ENCODE peak calls at places on chromosomes 3 and 15, in nine cellular contexts. One of them, this sample, is unnamed.

GRCh38 chr15:50860824-50861223 is 47.7 kb upstream of the AP4E1 start:
- DNase-seq in pancreas: no peak
- DNase-seq in AG04450: no peak
- DNase-seq in mammary epithelial cell: no peak
- DNase-seq in colonic mucosa: no peak
- DNase-seq in tibial artery: no peak
- DNase-seq in K562: no peak
- DNase-seq in neural progenitor cell: no peak
- DNase-seq in PC-3: no peak
- DNase-seq in this sample: no peak

GRCh38 chr3:25563601-25564000 is 101.1 kb downstream of the TOP2B start:
- DNase-seq in tibial artery: no peak
- DNase-seq in pancreas: no peak
- DNase-seq in PC-3: no peak
- DNase-seq in colonic mucosa: no peak
- DNase-seq in K562: no peak
- DNase-seq in mammary epithelial cell: no peak
- DNase-seq in AG04450: no peak
- DNase-seq in neural progenitor cell: no peak
- DNase-seq in this sample: no peak

GRCh38 chr3:4680227-4680691 is 187.1 kb downstream of the ITPR1 start:
- DNase-seq in AG04450: no peak
- DNase-seq in tibial artery: no peak
- DNase-seq in colonic mucosa: no peak
- DNase-seq in PC-3: no peak
- DNase-seq in neural progenitor cell: no peak
- DNase-seq in K562: no peak
- DNase-seq in mammary epithelial cell: no peak
- DNase-seq in pancreas: no peak
- DNase-seq in this sample: no peak

GRCh38 chr15:51126842-51127241 is 32.1 kb upstream of the TNFAIP8L3 start:
- DNase-seq in tibial artery: no peak
- DNase-seq in PC-3: no peak
- DNase-seq in K562: no peak
- DNase-seq in AG04450: no peak
- DNase-seq in pancreas: no peak
- DNase-seq in colonic mucosa: no peak
- DNase-seq in mammary epithelial cell: no peak
- DNase-seq in neural progenitor cell: no peak
- DNase-seq in this sample: no peak

GRCh38 chr3:51393564-51393963 is 2.5 kb downstream of the RBM15B start:
- DNase-seq in tibial artery: no peak
- DNase-seq in neural progenitor cell: no peak
- DNase-seq in AG04450: no peak
- DNase-seq in mammary epithelial cell: no peak
- DNase-seq in PC-3: no peak
- DNase-seq in K562: no peak
- DNase-seq in colonic mucosa: no peak
- DNase-seq in pancreas: no peak
- DNase-seq in this sample: no peak

GRCh38 chr15:98658831-98659699 is 10.7 kb downstream of the IGF1R start:
- DNase-seq in tibial artery: peak; percentile 55
- DNase-seq in neural progenitor cell: peak; percentile 57
- DNase-seq in colonic mucosa: peak; percentile 54
- DNase-seq in PC-3: peak; percentile 74
- DNase-seq in mammary epithelial cell: peak; percentile 60
- DNase-seq in pancreas: peak; percentile 33
- DNase-seq in AG04450: no peak
- DNase-seq in K562: peak; percentile 56
- DNase-seq in this sample: peak; percentile 59

GRCh38 chr3:159814161-159814560 is 174.5 kb upstream of the IL12A start:
- DNase-seq in colonic mucosa: peak; percentile 73
- DNase-seq in tibial artery: no peak
- DNase-seq in neural progenitor cell: no peak
- DNase-seq in mammary epithelial cell: peak; percentile 89
- DNase-seq in K562: no peak
- DNase-seq in AG04450: no peak
- DNase-seq in PC-3: peak; percentile 96
- DNase-seq in pancreas: no peak
- DNase-seq in this sample: peak; percentile 59

GRCh38 chr3:182305881-182306665 is 487.2 kb upstream of the ATP11B start:
- DNase-seq in pancreas: no peak
- DNase-seq in colonic mucosa: no peak
- DNase-seq in AG04450: no peak
- DNase-seq in tibial artery: no peak
- DNase-seq in PC-3: no peak
- DNase-seq in neural progenitor cell: no peak
- DNase-seq in mammary epithelial cell: no peak
- DNase-seq in K562: no peak
- DNase-seq in this sample: no peak

GRCh38 chr3:100004931-100005330 is 109.4 kb downstream of the FILIP1L start:
- DNase-seq in mammary epithelial cell: no peak
- DNase-seq in AG04450: no peak
- DNase-seq in tibial artery: no peak
- DNase-seq in PC-3: no peak
- DNase-seq in colonic mucosa: no peak
- DNase-seq in pancreas: no peak
- DNase-seq in K562: no peak
- DNase-seq in neural progenitor cell: no peak
- DNase-seq in this sample: no peak

GRCh38 chr3:115624898-115625297 is 1.6 kb downstream of the GAP43 start:
- DNase-seq in neural progenitor cell: peak; percentile 22
- DNase-seq in colonic mucosa: no peak
- DNase-seq in K562: no peak
- DNase-seq in mammary epithelial cell: no peak
- DNase-seq in PC-3: no peak
- DNase-seq in tibial artery: no peak
- DNase-seq in AG04450: no peak
- DNase-seq in pancreas: no peak
- DNase-seq in this sample: no peak

GRCh38 chr3:133674290-133674912 is 12.7 kb upstream of the TOPBP1 start:
- DNase-seq in PC-3: no peak
- DNase-seq in colonic mucosa: no peak
- DNase-seq in pancreas: no peak
- DNase-seq in K562: no peak
- DNase-seq in tibial artery: no peak
- DNase-seq in neural progenitor cell: peak; percentile 56
- DNase-seq in mammary epithelial cell: no peak
- DNase-seq in AG04450: no peak
- DNase-seq in this sample: no peak

GRCh38 chr15:79394231-79394630 is 37.9 kb upstream of the MINAR1 start:
- DNase-seq in PC-3: no peak
- DNase-seq in neural progenitor cell: no peak
- DNase-seq in colonic mucosa: no peak
- DNase-seq in K562: no peak
- DNase-seq in AG04450: peak; percentile 8
- DNase-seq in pancreas: no peak
- DNase-seq in mammary epithelial cell: no peak
- DNase-seq in tibial artery: no peak
- DNase-seq in this sample: no peak

GRCh38 chr3:129195731-129196256 is 12.1 kb upstream of the CNBP start:
- DNase-seq in AG04450: peak; percentile 81
- DNase-seq in colonic mucosa: no peak
- DNase-seq in pancreas: no peak
- DNase-seq in tibial artery: peak; percentile 65
- DNase-seq in mammary epithelial cell: peak; percentile 89
- DNase-seq in neural progenitor cell: no peak
- DNase-seq in PC-3: peak; percentile 83
- DNase-seq in K562: peak; percentile 67
- DNase-seq in this sample: peak; percentile 76
- H3K27ac ChIP-seq in AG04450: peak overlapping the region; percentile 89
- H3K27ac ChIP-seq in colonic mucosa: peak overlapping the region; percentile 34
- H3K27ac ChIP-seq in pancreas: no peak overlapping the region
- H3K27ac ChIP-seq in tibial artery: peak overlapping the region; percentile 60
- H3K27ac ChIP-seq in mammary epithelial cell: peak overlapping the region; percentile 33
- H3K27ac ChIP-seq in neural progenitor cell: no peak overlapping the region
- H3K27ac ChIP-seq in PC-3: peak overlapping the region; percentile 85
- H3K27ac ChIP-seq in K562: peak overlapping the region; percentile 47
- H3K27ac ChIP-seq in this sample: peak overlapping the region; percentile 91

GRCh38 chr15:46344115-46344749 is 709.4 kb downstream of the SQOR start:
- DNase-seq in pancreas: peak; percentile 16
- DNase-seq in mammary epithelial cell: no peak
- DNase-seq in tibial artery: no peak
- DNase-seq in AG04450: no peak
- DNase-seq in PC-3: no peak
- DNase-seq in K562: no peak
- DNase-seq in neural progenitor cell: no peak
- DNase-seq in colonic mucosa: no peak
- DNase-seq in this sample: no peak
- H3K27ac ChIP-seq in pancreas: peak overlapping the region; percentile 64
- H3K27ac ChIP-seq in mammary epithelial cell: no peak overlapping the region
- H3K27ac ChIP-seq in tibial artery: no peak overlapping the region
- H3K27ac ChIP-seq in AG04450: no peak overlapping the region
- H3K27ac ChIP-seq in PC-3: no peak overlapping the region
- H3K27ac ChIP-seq in K562: no peak overlapping the region
- H3K27ac ChIP-seq in neural progenitor cell: no peak overlapping the region
- H3K27ac ChIP-seq in colonic mucosa: no peak overlapping the region
- H3K27ac ChIP-seq in this sample: no peak overlapping the region

GRCh38 chr3:184505479-184505878 is 56.1 kb upstream of the EPHB3 start:
- DNase-seq in PC-3: no peak
- DNase-seq in tibial artery: no peak
- DNase-seq in neural progenitor cell: no peak
- DNase-seq in colonic mucosa: no peak
- DNase-seq in K562: no peak
- DNase-seq in AG04450: no peak
- DNase-seq in pancreas: no peak
- DNase-seq in mammary epithelial cell: no peak
- DNase-seq in this sample: no peak

GRCh38 chr3:184505053-184505452 is 56.5 kb upstream of the EPHB3 start:
- DNase-seq in pancreas: no peak
- DNase-seq in mammary epithelial cell: no peak
- DNase-seq in tibial artery: no peak
- DNase-seq in neural progenitor cell: no peak
- DNase-seq in AG04450: no peak
- DNase-seq in K562: no peak
- DNase-seq in colonic mucosa: no peak
- DNase-seq in PC-3: no peak
- DNase-seq in this sample: no peak

GRCh38 chr3:184503647-184504046 is 57.9 kb upstream of the EPHB3 start:
- DNase-seq in tibial artery: no peak
- DNase-seq in pancreas: no peak
- DNase-seq in K562: no peak
- DNase-seq in neural progenitor cell: no peak
- DNase-seq in AG04450: no peak
- DNase-seq in mammary epithelial cell: no peak
- DNase-seq in PC-3: no peak
- DNase-seq in colonic mucosa: no peak
- DNase-seq in this sample: no peak

GRCh38 chr3:184508938-184509337 is 52.6 kb upstream of the EPHB3 start:
- DNase-seq in neural progenitor cell: no peak
- DNase-seq in colonic mucosa: no peak
- DNase-seq in mammary epithelial cell: no peak
- DNase-seq in PC-3: no peak
- DNase-seq in tibial artery: no peak
- DNase-seq in AG04450: no peak
- DNase-seq in K562: no peak
- DNase-seq in pancreas: peak; percentile 31
- DNase-seq in this sample: no peak

GRCh38 chr3:184506579-184506978 is 55.0 kb upstream of the EPHB3 start:
- DNase-seq in mammary epithelial cell: no peak
- DNase-seq in pancreas: no peak
- DNase-seq in K562: no peak
- DNase-seq in tibial artery: no peak
- DNase-seq in neural progenitor cell: no peak
- DNase-seq in colonic mucosa: no peak
- DNase-seq in AG04450: no peak
- DNase-seq in PC-3: peak; percentile 45
- DNase-seq in this sample: no peak
- H3K27ac ChIP-seq in mammary epithelial cell: no peak overlapping the region
- H3K27ac ChIP-seq in pancreas: no peak overlapping the region
- H3K27ac ChIP-seq in K562: no peak overlapping the region
- H3K27ac ChIP-seq in tibial artery: no peak overlapping the region
- H3K27ac ChIP-seq in neural progenitor cell: no peak overlapping the region
- H3K27ac ChIP-seq in colonic mucosa: no peak overlapping the region
- H3K27ac ChIP-seq in AG04450: no peak overlapping the region
- H3K27ac ChIP-seq in PC-3: no peak overlapping the region
- H3K27ac ChIP-seq in this sample: no peak overlapping the region

GRCh38 chr15:70387086-70387485 is 289.4 kb upstream of the TLE3 start:
- DNase-seq in PC-3: no peak
- DNase-seq in mammary epithelial cell: no peak
- DNase-seq in colonic mucosa: no peak
- DNase-seq in tibial artery: no peak
- DNase-seq in AG04450: no peak
- DNase-seq in pancreas: no peak
- DNase-seq in K562: no peak
- DNase-seq in neural progenitor cell: no peak
- DNase-seq in this sample: no peak
- H3K27ac ChIP-seq in PC-3: no peak overlapping the region
- H3K27ac ChIP-seq in mammary epithelial cell: no peak overlapping the region
- H3K27ac ChIP-seq in colonic mucosa: no peak overlapping the region
- H3K27ac ChIP-seq in tibial artery: no peak overlapping the region
- H3K27ac ChIP-seq in AG04450: no peak overlapping the region
- H3K27ac ChIP-seq in pancreas: no peak overlapping the region
- H3K27ac ChIP-seq in K562: no peak overlapping the region
- H3K27ac ChIP-seq in neural progenitor cell: no peak overlapping the region
- H3K27ac ChIP-seq in this sample: no peak overlapping the region

GRCh38 chr3:31409866-31410265 is 122.9 kb upstream of the STT3B start:
- DNase-seq in K562: no peak
- DNase-seq in PC-3: no peak
- DNase-seq in colonic mucosa: no peak
- DNase-seq in tibial artery: no peak
- DNase-seq in pancreas: no peak
- DNase-seq in neural progenitor cell: peak; percentile 21
- DNase-seq in AG04450: no peak
- DNase-seq in mammary epithelial cell: no peak
- DNase-seq in this sample: no peak

GRCh38 chr3:31408720-31409119 is 124.0 kb upstream of the STT3B start:
- DNase-seq in PC-3: no peak
- DNase-seq in neural progenitor cell: peak; percentile 42
- DNase-seq in colonic mucosa: no peak
- DNase-seq in AG04450: no peak
- DNase-seq in K562: peak; percentile 51
- DNase-seq in tibial artery: no peak
- DNase-seq in pancreas: no peak
- DNase-seq in mammary epithelial cell: no peak
- DNase-seq in this sample: no peak

GRCh38 chr3:31407665-31408064 is 125.1 kb upstream of the STT3B start:
- DNase-seq in mammary epithelial cell: no peak
- DNase-seq in AG04450: no peak
- DNase-seq in neural progenitor cell: no peak
- DNase-seq in tibial artery: no peak
- DNase-seq in PC-3: no peak
- DNase-seq in K562: no peak
- DNase-seq in pancreas: no peak
- DNase-seq in colonic mucosa: no peak
- DNase-seq in this sample: no peak

GRCh38 chr3:31410411-31410810 is 122.3 kb upstream of the STT3B start:
- DNase-seq in PC-3: no peak
- DNase-seq in mammary epithelial cell: no peak
- DNase-seq in pancreas: no peak
- DNase-seq in AG04450: no peak
- DNase-seq in K562: no peak
- DNase-seq in neural progenitor cell: no peak
- DNase-seq in tibial artery: no peak
- DNase-seq in colonic mucosa: no peak
- DNase-seq in this sample: no peak

DNA sequence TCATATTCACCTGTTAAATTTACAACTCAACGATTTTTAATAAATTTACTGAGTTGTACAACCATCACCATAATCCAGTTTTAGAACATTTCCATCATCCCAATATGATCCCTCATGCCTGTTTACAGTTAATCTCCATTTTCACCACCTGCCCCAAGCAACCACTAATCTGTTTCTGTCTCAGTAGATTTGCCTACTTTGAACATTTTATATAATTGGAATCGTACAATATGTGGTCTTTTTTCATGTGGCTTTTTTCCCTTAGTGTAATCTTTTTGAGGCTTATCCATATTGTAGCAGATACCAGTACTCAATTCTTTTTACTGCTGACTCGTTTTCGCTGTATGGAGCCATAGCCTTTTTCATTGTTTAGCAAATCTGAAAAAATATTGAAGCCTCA is 123.3 kb upstream of the STT3B start:
- DNase-seq in PC-3: no peak
- DNase-seq in pancreas: no peak
- DNase-seq in AG04450: no peak
- DNase-seq in K562: no peak
- DNase-seq in colonic mucosa: no peak
- DNase-seq in mammary epithelial cell: no peak
- DNase-seq in neural progenitor cell: no peak
- DNase-seq in tibial artery: no peak
- DNase-seq in this sample: no peak
- H3K27ac ChIP-seq in PC-3: no peak overlapping the region
- H3K27ac ChIP-seq in pancreas: no peak overlapping the region
- H3K27ac ChIP-seq in AG04450: no peak overlapping the region
- H3K27ac ChIP-seq in K562: no peak overlapping the region
- H3K27ac ChIP-seq in colonic mucosa: no peak overlapping the region
- H3K27ac ChIP-seq in mammary epithelial cell: no peak overlapping the region
- H3K27ac ChIP-seq in neural progenitor cell: peak overlapping the region; percentile 41
- H3K27ac ChIP-seq in tibial artery: no peak overlapping the region
- H3K27ac ChIP-seq in this sample: no peak overlapping the region

This sample was measured in RWPE1.